ENCODE peak calls at places on chromosomes 7 and 10, in five cellular contexts. Q, L, S, V and N are unnamed samples. For H3K9me3 and H3K36me3, the result is how much of the 10 kb centered on the place peaks cover.

GRCh38 chr7:117811696-117812095 is 61.5 kb downstream of the CTTNBP2 start:
- DNase-seq in V (no peak), L (no peak), S (no peak), Q (no peak), N (no peak)

GRCh38 chr10:9294865-9295264 is 1240.4 kb downstream of the GATA3 start:
- DNase-seq in S (no peak), V (no peak), L (no peak), Q (no peak), N (no peak)

GRCh38 chr10:46284286-46285229 is 2.2 kb upstream of the ANTXRL start:
- DNase-seq in L (peak), V (peak), S (peak), Q (peak), N (peak)

GRCh38 chr7:68020102-68020501 is 1023.5 kb downstream of the TYW1 start:
- DNase-seq in S (no peak), Q (no peak), V (no peak), L (no peak), N (no peak)

GRCh38 chr10:44832595-44833390 is 78.3 kb upstream of the TMEM72 start:
- DNase-seq in V (no peak), Q (no peak), L (no peak), S (no peak), N (no peak)

GRCh38 chr7:94763268-94763667 is 107.3 kb upstream of the SGCE start:
- DNase-seq in Q (no peak), V (no peak), L (no peak), S (no peak), N (no peak)

GRCh38 chr7:19119901-19120486 is 2.6 kb upstream of the TWIST1 start:
- DNase-seq in S (no peak), L (no peak), V (no peak), Q (no peak), N (no peak)

GRCh38 chr7:76507723-76508406 is 2.5 kb upstream of the UPK3B start:
- DNase-seq in Q (peak), L (no peak), V (no peak), S (no peak), N (no peak)

GRCh38 chr7:45684910-45685618 is 110.9 kb downstream of the ADCY1 start:
- DNase-seq in V (no peak), L (no peak), S (no peak), Q (no peak), N (no peak)

DNA sequence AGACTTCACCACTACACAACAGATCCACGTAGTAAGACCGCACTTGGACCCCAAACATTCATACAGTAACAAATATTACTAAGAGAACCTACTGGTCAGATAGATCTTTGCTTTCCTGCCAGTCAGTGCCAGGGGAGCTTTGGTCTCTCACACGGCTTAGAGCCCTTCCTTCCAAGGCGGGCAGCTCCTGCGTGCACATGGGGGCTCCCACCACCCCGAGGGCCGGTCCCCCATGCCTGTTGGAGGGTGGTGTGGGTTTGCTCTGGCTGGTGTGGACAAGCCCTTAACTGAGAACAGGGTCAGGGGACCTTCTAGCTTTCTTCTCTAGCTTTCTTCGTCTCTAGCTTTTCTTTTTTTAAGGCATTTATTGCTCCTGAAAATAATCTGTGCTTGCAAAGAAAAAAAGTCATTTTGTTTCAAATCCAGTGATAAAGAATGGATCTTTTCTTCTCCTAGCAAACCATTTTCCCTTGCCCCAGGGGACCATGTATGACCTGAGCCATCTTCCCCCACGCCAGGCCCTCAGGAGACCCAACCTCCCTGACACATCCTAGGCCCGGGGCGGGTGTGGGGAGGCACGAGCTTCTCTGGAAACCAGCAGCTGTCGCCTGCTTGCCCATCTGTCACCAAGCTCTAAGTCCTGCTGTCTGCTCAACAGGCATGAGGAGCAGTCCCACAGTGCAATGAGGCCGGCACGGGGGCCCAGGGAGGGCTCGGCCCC is 591.1 kb downstream of the PTPRN2 start:
- DNase-seq in Q (no peak), S (no peak), V (no peak), L (no peak), N (no peak)
- H3K9me3 ChIP-seq in Q (under half), S (under half), V (under half), L (under half), N (under half)

GRCh38 chr7:72152171-72153131 is 259.7 kb downstream of the CALN1 start:
- DNase-seq in L (no peak), Q (no peak), V (peak), S (no peak), N (no peak)
- H3K4me3 ChIP-seq in L (no peak), Q (no peak), V (no peak), S (no peak), N (no peak)

DNA sequence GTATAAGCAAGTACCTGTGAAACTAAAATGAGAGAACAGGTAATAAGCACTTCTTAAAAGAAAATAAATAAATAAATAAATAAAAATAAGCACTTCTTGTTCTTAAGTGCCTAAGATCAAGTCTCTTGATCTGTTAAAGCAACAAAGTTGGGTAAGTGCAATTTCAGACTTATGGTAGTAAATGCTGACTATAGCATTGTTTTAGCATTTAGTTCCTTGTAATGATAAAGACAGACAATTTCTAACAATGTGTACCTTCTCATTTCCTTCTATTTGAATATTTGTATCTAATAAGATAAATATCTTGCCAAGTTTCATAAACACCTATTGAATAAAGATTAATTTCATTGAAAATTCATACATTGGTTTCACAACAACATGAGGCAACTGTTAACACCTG is 87.4 kb downstream of the GALNT11 start:
- DNase-seq in V (no peak), S (no peak), L (no peak), Q (no peak), N (no peak)
- H3K36me3 ChIP-seq in V (half or more), S (under half), L (under half), Q (under half), N (under half)

DNA sequence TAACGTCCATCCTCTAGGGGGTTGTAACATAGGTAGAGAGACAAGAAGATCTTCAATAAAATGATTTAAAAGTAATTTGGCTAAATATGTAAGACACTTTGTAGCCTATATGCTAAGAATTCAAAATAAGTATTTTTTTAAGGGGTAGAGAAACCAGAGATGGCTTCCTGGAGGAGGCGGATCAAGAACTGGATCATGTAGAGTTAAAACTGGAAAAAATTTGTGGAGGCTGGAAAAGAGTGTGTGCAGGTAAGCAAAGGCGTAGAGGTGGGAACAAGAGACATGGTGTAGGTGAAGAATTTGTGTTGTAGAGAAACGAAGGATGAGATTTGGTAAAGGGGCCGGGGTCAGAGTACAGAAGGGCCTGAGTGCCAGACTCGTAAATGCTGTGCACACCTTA is 172.6 kb downstream of the TMEM178B start:
- DNase-seq in Q (no peak), V (no peak), S (no peak), L (no peak), N (no peak)
- H3K9me3 ChIP-seq in Q (under half), V (under half), S (under half), L (under half), N (under half)